ENCODE peak calls at places on chromosome 2, in seven cellular contexts. B is skeletal muscle cell, M is adipocyte, T is memory B cell, J is germinal center, W is neural crest cell, R is M059J. X is an unnamed sample.

GRCh38 chr2:46361920-46362666 is 64.9 kb downstream of the EPAS1 start:
- DNase-seq in B (no peak), M (no peak), T (no peak), J (no peak), W (no peak), R (no peak), X (no peak)

GRCh38 chr2:15674637-15675455 is 83.2 kb downstream of the DDX1 start:
- DNase-seq in B (no peak), M (no peak), T (no peak), J (no peak), W (no peak), R (peak), X (no peak)

GRCh38 chr2:231665208-231665921 is 43.0 kb upstream of the PTMA start:
- DNase-seq in B (no peak), M (no peak), T (no peak), J (no peak), W (no peak), R (no peak), X (no peak)

GRCh38 chr2:186274936-186275575 is 211.0 kb upstream of the ZC3H15 start:
- DNase-seq in B (peak), M (peak), T (no peak), J (no peak), W (no peak), R (peak), X (no peak)

GRCh38 chr2:228870993-228871392 is 400.1 kb downstream of the PID1 start:
- DNase-seq in B (no peak), M (no peak), T (no peak), J (no peak), W (no peak), R (no peak), X (no peak)

GRCh38 chr2:159872353-159872752 is 74.3 kb upstream of the CD302 start:
- DNase-seq in B (no peak), M (no peak), T (no peak), J (no peak), W (no peak), R (no peak), X (no peak)

GRCh38 chr2:70087703-70088507 is 628 bp downstream of the PCBP1 start:
- DNase-seq in B (no peak), M (peak), T (peak), J (peak), W (no peak), R (peak), X (peak)

GRCh38 chr2:85799215-85799956 is 45.6 kb downstream of the ATOH8 start:
- DNase-seq in B (no peak), M (no peak), T (no peak), J (no peak), W (no peak), R (peak), X (no peak)

GRCh38 chr2:230054079-230054478 is 14.6 kb downstream of the SLC16A14 start:
- DNase-seq in B (no peak), M (peak), T (no peak), J (no peak), W (no peak), R (peak), X (no peak)

GRCh38 chr2:72998234-72998651 is 73.3 kb downstream of the SFXN5 start:
- DNase-seq in B (no peak), M (no peak), T (no peak), J (no peak), W (no peak), R (no peak), X (no peak)

GRCh38 chr2:159183346-159183745 is 103.2 kb downstream of the WDSUB1 start:
- DNase-seq in B (no peak), M (no peak), T (no peak), J (no peak), W (no peak), R (no peak), X (no peak)

GRCh38 chr2:167333245-167333644 is 445.0 kb downstream of the XIRP2 start:
- DNase-seq in B (no peak), M (no peak), T (no peak), J (no peak), W (no peak), R (no peak), X (no peak)

GRCh38 chr2:126657636-126658315 is 1.8 kb downstream of the GYPC start:
- DNase-seq in B (peak), M (peak), T (no peak), J (peak), W (peak), R (peak), X (no peak)

GRCh38 chr2:146238254-146238961 is 1606.4 kb upstream of the ACVR2A start:
- DNase-seq in B (no peak), M (no peak), T (no peak), J (no peak), W (no peak), R (no peak), X (no peak)

X was measured in COR-L47.